ENCODE peak calls at places on chromosomes 12 and 14, in ten cellular contexts. One of them, this sample, is unnamed.

GRCh38 chr12:2049604-2050540 is 2.9 kb upstream of the CACNA1C start:
- DNase-seq in foreskin fibroblast: no peak
- DNase-seq in choroid plexus epithelial cell: peak
- DNase-seq in osteoblast: peak
- DNase-seq in left ventricle myocardium inferior: no peak
- DNase-seq in GM20000: no peak
- DNase-seq in epithelial cell of esophagus: no peak
- DNase-seq in OCI-LY7: peak
- DNase-seq in activated CD8-positive, alpha-beta T cell treated with anti-CD3 and anti-CD28 coated beads for 36 hours: no peak
- DNase-seq in glutamatergic neuron: no peak
- DNase-seq in this sample: no peak

GRCh38 chr12:4009979-4010704 is 136.9 kb upstream of the PARP11 start:
- DNase-seq in GM20000: no peak
- DNase-seq in activated CD8-positive, alpha-beta T cell treated with anti-CD3 and anti-CD28 coated beads for 36 hours: no peak
- DNase-seq in foreskin fibroblast: no peak
- DNase-seq in left ventricle myocardium inferior: no peak
- DNase-seq in glutamatergic neuron: no peak
- DNase-seq in OCI-LY7: no peak
- DNase-seq in osteoblast: no peak
- DNase-seq in choroid plexus epithelial cell: no peak
- DNase-seq in epithelial cell of esophagus: no peak
- DNase-seq in this sample: no peak

GRCh38 chr12:43057561-43057960 is 468.0 kb upstream of the PRICKLE1 start:
- DNase-seq in foreskin fibroblast: peak
- DNase-seq in osteoblast: no peak
- DNase-seq in GM20000: no peak
- DNase-seq in activated CD8-positive, alpha-beta T cell treated with anti-CD3 and anti-CD28 coated beads for 36 hours: no peak
- DNase-seq in left ventricle myocardium inferior: no peak
- DNase-seq in glutamatergic neuron: no peak
- DNase-seq in epithelial cell of esophagus: peak
- DNase-seq in OCI-LY7: no peak
- DNase-seq in choroid plexus epithelial cell: peak
- DNase-seq in this sample: no peak

GRCh38 chr14:88554458-88555286 is at the start of gene PTPN21:
- DNase-seq in osteoblast: peak
- DNase-seq in left ventricle myocardium inferior: peak
- DNase-seq in OCI-LY7: no peak
- DNase-seq in choroid plexus epithelial cell: peak
- DNase-seq in foreskin fibroblast: peak
- DNase-seq in activated CD8-positive, alpha-beta T cell treated with anti-CD3 and anti-CD28 coated beads for 36 hours: peak
- DNase-seq in glutamatergic neuron: peak
- DNase-seq in GM20000: peak
- DNase-seq in epithelial cell of esophagus: peak
- DNase-seq in this sample: no peak

GRCh38 chr12:24025153-24025798 is 75.8 kb upstream of the SOX5 start:
- DNase-seq in glutamatergic neuron: no peak
- DNase-seq in epithelial cell of esophagus: peak
- DNase-seq in activated CD8-positive, alpha-beta T cell treated with anti-CD3 and anti-CD28 coated beads for 36 hours: no peak
- DNase-seq in GM20000: no peak
- DNase-seq in OCI-LY7: no peak
- DNase-seq in foreskin fibroblast: no peak
- DNase-seq in choroid plexus epithelial cell: peak
- DNase-seq in osteoblast: no peak
- DNase-seq in left ventricle myocardium inferior: no peak
- DNase-seq in this sample: no peak

GRCh38 chr14:54229136-54229535 is 167.7 kb upstream of the CDKN3 start:
- DNase-seq in glutamatergic neuron: no peak
- DNase-seq in activated CD8-positive, alpha-beta T cell treated with anti-CD3 and anti-CD28 coated beads for 36 hours: no peak
- DNase-seq in epithelial cell of esophagus: no peak
- DNase-seq in osteoblast: no peak
- DNase-seq in OCI-LY7: no peak
- DNase-seq in GM20000: no peak
- DNase-seq in foreskin fibroblast: no peak
- DNase-seq in left ventricle myocardium inferior: no peak
- DNase-seq in choroid plexus epithelial cell: no peak
- DNase-seq in this sample: no peak

GRCh38 chr14:36091096-36091495 is 85.4 kb downstream of the PTCSC3 start:
- DNase-seq in activated CD8-positive, alpha-beta T cell treated with anti-CD3 and anti-CD28 coated beads for 36 hours: no peak
- DNase-seq in foreskin fibroblast: peak
- DNase-seq in choroid plexus epithelial cell: peak
- DNase-seq in glutamatergic neuron: no peak
- DNase-seq in left ventricle myocardium inferior: no peak
- DNase-seq in OCI-LY7: no peak
- DNase-seq in GM20000: no peak
- DNase-seq in osteoblast: no peak
- DNase-seq in epithelial cell of esophagus: peak
- DNase-seq in this sample: peak

GRCh38 chr12:130948136-130948535 is 5.6 kb upstream of the ADGRD1 start:
- DNase-seq in GM20000: no peak
- DNase-seq in left ventricle myocardium inferior: no peak
- DNase-seq in glutamatergic neuron: no peak
- DNase-seq in osteoblast: no peak
- DNase-seq in choroid plexus epithelial cell: no peak
- DNase-seq in foreskin fibroblast: no peak
- DNase-seq in activated CD8-positive, alpha-beta T cell treated with anti-CD3 and anti-CD28 coated beads for 36 hours: no peak
- DNase-seq in OCI-LY7: no peak
- DNase-seq in epithelial cell of esophagus: no peak
- DNase-seq in this sample: no peak

GRCh38 chr14:77654001-77654431 is 37.6 kb upstream of the SPTLC2 start:
- DNase-seq in GM20000: no peak
- DNase-seq in foreskin fibroblast: no peak
- DNase-seq in activated CD8-positive, alpha-beta T cell treated with anti-CD3 and anti-CD28 coated beads for 36 hours: no peak
- DNase-seq in glutamatergic neuron: no peak
- DNase-seq in choroid plexus epithelial cell: no peak
- DNase-seq in osteoblast: no peak
- DNase-seq in epithelial cell of esophagus: no peak
- DNase-seq in OCI-LY7: no peak
- DNase-seq in left ventricle myocardium inferior: no peak
- DNase-seq in this sample: no peak

GRCh38 chr12:622420-622819 is 40.8 kb downstream of the NINJ2 start:
- DNase-seq in GM20000: peak
- DNase-seq in activated CD8-positive, alpha-beta T cell treated with anti-CD3 and anti-CD28 coated beads for 36 hours: peak
- DNase-seq in epithelial cell of esophagus: peak
- DNase-seq in foreskin fibroblast: no peak
- DNase-seq in left ventricle myocardium inferior: no peak
- DNase-seq in OCI-LY7: no peak
- DNase-seq in glutamatergic neuron: no peak
- DNase-seq in choroid plexus epithelial cell: no peak
- DNase-seq in osteoblast: no peak
- DNase-seq in this sample: no peak

GRCh38 chr14:101895256-101895655 is 69.1 kb upstream of the DYNC1H1 start:
- DNase-seq in choroid plexus epithelial cell: no peak
- DNase-seq in left ventricle myocardium inferior: no peak
- DNase-seq in osteoblast: no peak
- DNase-seq in activated CD8-positive, alpha-beta T cell treated with anti-CD3 and anti-CD28 coated beads for 36 hours: no peak
- DNase-seq in GM20000: no peak
- DNase-seq in foreskin fibroblast: no peak
- DNase-seq in glutamatergic neuron: no peak
- DNase-seq in epithelial cell of esophagus: no peak
- DNase-seq in OCI-LY7: no peak
- DNase-seq in this sample: no peak

DNA sequence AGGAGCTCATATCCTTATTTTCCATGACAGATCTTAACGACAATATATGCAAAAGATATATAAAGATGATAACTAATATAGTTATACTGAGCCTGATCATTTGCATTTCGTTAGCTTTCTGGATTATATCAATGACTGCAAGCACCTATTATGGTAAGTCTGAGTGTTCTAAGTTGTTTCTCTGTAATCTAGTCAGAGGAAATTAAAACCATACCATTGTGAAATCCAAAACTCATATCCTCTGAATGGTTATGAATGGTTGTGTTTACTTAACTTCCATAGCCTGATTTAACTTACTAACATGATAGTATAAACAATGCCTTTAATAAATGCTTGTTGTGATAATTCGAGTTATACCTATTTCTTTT is 760 bp downstream of the TMEM19 start:
- DNase-seq in osteoblast: peak
- DNase-seq in GM20000: no peak
- DNase-seq in OCI-LY7: peak
- DNase-seq in choroid plexus epithelial cell: peak
- DNase-seq in activated CD8-positive, alpha-beta T cell treated with anti-CD3 and anti-CD28 coated beads for 36 hours: no peak
- DNase-seq in epithelial cell of esophagus: peak
- DNase-seq in left ventricle myocardium inferior: no peak
- DNase-seq in glutamatergic neuron: no peak
- DNase-seq in foreskin fibroblast: no peak
- DNase-seq in this sample: no peak
- TF ChIP-seq CTCF in osteoblast: no peak
- TF ChIP-seq CTCF in GM20000: no peak
- TF ChIP-seq CTCF in OCI-LY7: no peak
- TF ChIP-seq CTCF in choroid plexus epithelial cell: no peak
- TF ChIP-seq CTCF in activated CD8-positive, alpha-beta T cell treated with anti-CD3 and anti-CD28 coated beads for 36 hours: no peak
- TF ChIP-seq CTCF in epithelial cell of esophagus: no peak
- TF ChIP-seq CTCF in left ventricle myocardium inferior: no peak
- TF ChIP-seq CTCF in glutamatergic neuron: no peak
- TF ChIP-seq CTCF in foreskin fibroblast: no peak
- TF ChIP-seq CTCF in this sample: no peak

GRCh38 chr14:106556665-106557289 is 1030.4 kb downstream of the TMEM121 start:
- DNase-seq in epithelial cell of esophagus: no peak
- DNase-seq in choroid plexus epithelial cell: no peak
- DNase-seq in activated CD8-positive, alpha-beta T cell treated with anti-CD3 and anti-CD28 coated beads for 36 hours: peak
- DNase-seq in foreskin fibroblast: no peak
- DNase-seq in glutamatergic neuron: no peak
- DNase-seq in left ventricle myocardium inferior: no peak
- DNase-seq in OCI-LY7: peak
- DNase-seq in GM20000: peak
- DNase-seq in osteoblast: no peak
- DNase-seq in this sample: no peak
- TF ChIP-seq CTCF in epithelial cell of esophagus: peak
- TF ChIP-seq CTCF in choroid plexus epithelial cell: peak
- TF ChIP-seq CTCF in activated CD8-positive, alpha-beta T cell treated with anti-CD3 and anti-CD28 coated beads for 36 hours: peak
- TF ChIP-seq CTCF in foreskin fibroblast: no peak
- TF ChIP-seq CTCF in glutamatergic neuron: no peak
- TF ChIP-seq CTCF in left ventricle myocardium inferior: peak
- TF ChIP-seq CTCF in OCI-LY7: peak
- TF ChIP-seq CTCF in GM20000: peak
- TF ChIP-seq CTCF in osteoblast: no peak
- TF ChIP-seq CTCF in this sample: no peak

GRCh38 chr12:12734561-12735071 is 17.4 kb downstream of the CDKN1B start:
- DNase-seq in OCI-LY7: no peak
- DNase-seq in activated CD8-positive, alpha-beta T cell treated with anti-CD3 and anti-CD28 coated beads for 36 hours: no peak
- DNase-seq in osteoblast: no peak
- DNase-seq in epithelial cell of esophagus: no peak
- DNase-seq in GM20000: no peak
- DNase-seq in choroid plexus epithelial cell: no peak
- DNase-seq in glutamatergic neuron: no peak
- DNase-seq in foreskin fibroblast: no peak
- DNase-seq in left ventricle myocardium inferior: no peak
- DNase-seq in this sample: no peak

GRCh38 chr12:12734054-12734453 is 16.9 kb downstream of the CDKN1B start:
- DNase-seq in activated CD8-positive, alpha-beta T cell treated with anti-CD3 and anti-CD28 coated beads for 36 hours: no peak
- DNase-seq in glutamatergic neuron: no peak
- DNase-seq in foreskin fibroblast: peak
- DNase-seq in choroid plexus epithelial cell: no peak
- DNase-seq in left ventricle myocardium inferior: no peak
- DNase-seq in epithelial cell of esophagus: no peak
- DNase-seq in osteoblast: no peak
- DNase-seq in GM20000: no peak
- DNase-seq in OCI-LY7: no peak
- DNase-seq in this sample: no peak

GRCh38 chr12:12733118-12733517 is 15.9 kb downstream of the CDKN1B start:
- DNase-seq in OCI-LY7: no peak
- DNase-seq in osteoblast: no peak
- DNase-seq in epithelial cell of esophagus: no peak
- DNase-seq in choroid plexus epithelial cell: no peak
- DNase-seq in GM20000: no peak
- DNase-seq in foreskin fibroblast: no peak
- DNase-seq in activated CD8-positive, alpha-beta T cell treated with anti-CD3 and anti-CD28 coated beads for 36 hours: no peak
- DNase-seq in glutamatergic neuron: no peak
- DNase-seq in left ventricle myocardium inferior: no peak
- DNase-seq in this sample: no peak

GRCh38 chr12:12735301-12735700 is 18.1 kb downstream of the CDKN1B start:
- DNase-seq in choroid plexus epithelial cell: peak
- DNase-seq in GM20000: no peak
- DNase-seq in activated CD8-positive, alpha-beta T cell treated with anti-CD3 and anti-CD28 coated beads for 36 hours: no peak
- DNase-seq in osteoblast: no peak
- DNase-seq in epithelial cell of esophagus: no peak
- DNase-seq in OCI-LY7: no peak
- DNase-seq in foreskin fibroblast: peak
- DNase-seq in glutamatergic neuron: no peak
- DNase-seq in left ventricle myocardium inferior: no peak
- DNase-seq in this sample: no peak

GRCh38 chr12:12736759-12737676 is 19.9 kb downstream of the CDKN1B start:
- DNase-seq in glutamatergic neuron: no peak
- DNase-seq in left ventricle myocardium inferior: no peak
- DNase-seq in activated CD8-positive, alpha-beta T cell treated with anti-CD3 and anti-CD28 coated beads for 36 hours: peak
- DNase-seq in osteoblast: no peak
- DNase-seq in epithelial cell of esophagus: peak
- DNase-seq in foreskin fibroblast: peak
- DNase-seq in OCI-LY7: peak
- DNase-seq in choroid plexus epithelial cell: peak
- DNase-seq in GM20000: peak
- DNase-seq in this sample: no peak
- TF ChIP-seq CTCF in glutamatergic neuron: peak
- TF ChIP-seq CTCF in left ventricle myocardium inferior: peak
- TF ChIP-seq CTCF in activated CD8-positive, alpha-beta T cell treated with anti-CD3 and anti-CD28 coated beads for 36 hours: peak
- TF ChIP-seq CTCF in osteoblast: peak
- TF ChIP-seq CTCF in epithelial cell of esophagus: peak
- TF ChIP-seq CTCF in foreskin fibroblast: peak
- TF ChIP-seq CTCF in OCI-LY7: peak
- TF ChIP-seq CTCF in choroid plexus epithelial cell: peak
- TF ChIP-seq CTCF in GM20000: no peak
- TF ChIP-seq CTCF in this sample: peak

GRCh38 chr12:57603758-57604453 is 718 bp upstream of the DTX3 start:
- DNase-seq in epithelial cell of esophagus: peak
- DNase-seq in activated CD8-positive, alpha-beta T cell treated with anti-CD3 and anti-CD28 coated beads for 36 hours: no peak
- DNase-seq in OCI-LY7: no peak
- DNase-seq in choroid plexus epithelial cell: peak
- DNase-seq in left ventricle myocardium inferior: peak
- DNase-seq in osteoblast: peak
- DNase-seq in glutamatergic neuron: no peak
- DNase-seq in GM20000: no peak
- DNase-seq in foreskin fibroblast: peak
- DNase-seq in this sample: peak
- TF ChIP-seq CTCF in epithelial cell of esophagus: no peak
- TF ChIP-seq CTCF in activated CD8-positive, alpha-beta T cell treated with anti-CD3 and anti-CD28 coated beads for 36 hours: no peak
- TF ChIP-seq CTCF in OCI-LY7: no peak
- TF ChIP-seq CTCF in choroid plexus epithelial cell: no peak
- TF ChIP-seq CTCF in left ventricle myocardium inferior: no peak
- TF ChIP-seq CTCF in osteoblast: no peak
- TF ChIP-seq CTCF in glutamatergic neuron: no peak
- TF ChIP-seq CTCF in GM20000: no peak
- TF ChIP-seq CTCF in foreskin fibroblast: no peak
- TF ChIP-seq CTCF in this sample: no peak

GRCh38 chr12:99620159-99620479 is 27.4 kb upstream of the GARIN6 start:
- DNase-seq in osteoblast: no peak
- DNase-seq in foreskin fibroblast: no peak
- DNase-seq in OCI-LY7: no peak
- DNase-seq in choroid plexus epithelial cell: no peak
- DNase-seq in glutamatergic neuron: no peak
- DNase-seq in epithelial cell of esophagus: no peak
- DNase-seq in GM20000: no peak
- DNase-seq in activated CD8-positive, alpha-beta T cell treated with anti-CD3 and anti-CD28 coated beads for 36 hours: no peak
- DNase-seq in left ventricle myocardium inferior: no peak
- DNase-seq in this sample: no peak
- TF ChIP-seq CTCF in osteoblast: no peak
- TF ChIP-seq CTCF in foreskin fibroblast: no peak
- TF ChIP-seq CTCF in OCI-LY7: peak
- TF ChIP-seq CTCF in choroid plexus epithelial cell: no peak
- TF ChIP-seq CTCF in glutamatergic neuron: peak
- TF ChIP-seq CTCF in epithelial cell of esophagus: no peak
- TF ChIP-seq CTCF in GM20000: no peak
- TF ChIP-seq CTCF in activated CD8-positive, alpha-beta T cell treated with anti-CD3 and anti-CD28 coated beads for 36 hours: peak
- TF ChIP-seq CTCF in left ventricle myocardium inferior: no peak
- TF ChIP-seq CTCF in this sample: no peak

GRCh38 chr12:45050331-45050750 is 558 bp downstream of the DBX2 start:
- DNase-seq in glutamatergic neuron: peak
- DNase-seq in choroid plexus epithelial cell: no peak
- DNase-seq in foreskin fibroblast: no peak
- DNase-seq in epithelial cell of esophagus: no peak
- DNase-seq in left ventricle myocardium inferior: no peak
- DNase-seq in osteoblast: no peak
- DNase-seq in OCI-LY7: no peak
- DNase-seq in GM20000: no peak
- DNase-seq in activated CD8-positive, alpha-beta T cell treated with anti-CD3 and anti-CD28 coated beads for 36 hours: no peak
- DNase-seq in this sample: no peak
- TF ChIP-seq CTCF in glutamatergic neuron: no peak
- TF ChIP-seq CTCF in choroid plexus epithelial cell: no peak
- TF ChIP-seq CTCF in foreskin fibroblast: no peak
- TF ChIP-seq CTCF in epithelial cell of esophagus: no peak
- TF ChIP-seq CTCF in left ventricle myocardium inferior: no peak
- TF ChIP-seq CTCF in osteoblast: no peak
- TF ChIP-seq CTCF in OCI-LY7: no peak
- TF ChIP-seq CTCF in GM20000: no peak
- TF ChIP-seq CTCF in activated CD8-positive, alpha-beta T cell treated with anti-CD3 and anti-CD28 coated beads for 36 hours: no peak
- TF ChIP-seq CTCF in this sample: no peak

This sample was measured in AG09309.